ENCODE peak calls at places on chromosome 4, in four cellular contexts. Q is A549, U is cardiac muscle cell, M is substantia nigra. F is an unnamed sample.

GRCh38 chr4:150782311-150782710 is 200.4 kb downstream of the MAB21L2 start:
- DNase-seq in U (peak), Q (no peak), M (no peak), F (no peak)

GRCh38 chr4:170723171-170723570 is 633.4 kb upstream of the AADAT start:
- DNase-seq in Q (no peak), M (no peak), U (no peak), F (no peak)

GRCh38 chr4:126004936-126005335 is 690.2 kb downstream of the FAT4 start:
- DNase-seq in M (no peak), U (peak), Q (no peak), F (no peak)

GRCh38 chr4:56575820-56576429 is 70.3 kb downstream of the ARL9 start:
- DNase-seq in M (no peak), Q (peak), U (peak), F (no peak)

GRCh38 chr4:177119021-177119461 is 190.6 kb upstream of the NEIL3 start:
- DNase-seq in M (no peak), Q (no peak), U (peak), F (no peak)

GRCh38 chr4:3302164-3302785 is 9.5 kb downstream of the RGS12 start:
- DNase-seq in U (no peak), Q (no peak), M (no peak), F (no peak)

GRCh38 chr4:89056953-89057398 is at the start of gene FAM13A:
- DNase-seq in Q (peak), U (peak), M (peak), F (peak)

GRCh38 chr4:173909294-173909693 is 374.2 kb downstream of the FBXO8 start:
- DNase-seq in Q (no peak), M (no peak), U (no peak), F (no peak)

GRCh38 chr4:1296324-1297022 is 6.8 kb downstream of the MAEA start:
- DNase-seq in M (no peak), Q (no peak), U (no peak), F (no peak)

GRCh38 chr4:101761405-101761804 is 29.1 kb upstream of the BANK1 start:
- DNase-seq in M (no peak), Q (no peak), U (no peak), F (no peak)

GRCh38 chr4:146508229-146508939 is 13.4 kb downstream of the SLC10A7 start:
- DNase-seq in M (no peak), U (no peak), Q (no peak), F (no peak)

GRCh38 chr4:20194079-20195013 is 57.4 kb upstream of the SLIT2 start:
- DNase-seq in M (no peak), Q (no peak), U (peak), F (no peak)

GRCh38 chr4:10413177-10413576 is 44.0 kb downstream of the ZNF518B start:
- DNase-seq in M (no peak), U (no peak), Q (no peak), F (no peak)

GRCh38 chr4:155569960-155570515 is 96.6 kb upstream of the GUCY1A1 start:
- DNase-seq in U (peak), Q (no peak), M (no peak), F (no peak)

GRCh38 chr4:183142566-183143545 is 43.8 kb downstream of the WWC2 start:
- DNase-seq in M (peak), Q (peak), U (peak), F (no peak)

GRCh38 chr4:25970691-25971427 is 56.8 kb downstream of the SMIM20 start:
- DNase-seq in M (peak), Q (no peak), U (peak), F (no peak)

GRCh38 chr4:35934370-35934981 is 309.8 kb downstream of the ARAP2 start:
- DNase-seq in M (no peak), U (peak), Q (peak), F (no peak)

GRCh38 chr4:3249681-3250437 is 900 bp downstream of the MSANTD1 start:
- DNase-seq in M (no peak), U (no peak), Q (no peak), F (no peak)

GRCh38 chr4:185265942-185266341 is 56.5 kb downstream of the SNX25 start:
- DNase-seq in U (no peak), Q (no peak), M (no peak), F (no peak)

GRCh38 chr4:165965503-165965902 is 92.5 kb downstream of the TLL1 start:
- DNase-seq in U (no peak), Q (no peak), M (no peak), F (no peak)

GRCh38 chr4:176789955-176790354 is 2.8 kb downstream of the VEGFC start:
- DNase-seq in Q (peak), M (no peak), U (peak), F (no peak)

GRCh38 chr4:26493461-26493860 is 3.2 kb upstream of the CCKAR start:
- DNase-seq in Q (no peak), U (no peak), M (no peak), F (no peak)

GRCh38 chr4:128757712-128758111 is 51.8 kb upstream of the JADE1 start:
- DNase-seq in Q (no peak), M (peak), U (no peak), F (no peak)

GRCh38 chr4:109248322-109248895 is 54.0 kb downstream of the COL25A1 start:
- DNase-seq in U (no peak), M (no peak), Q (no peak), F (no peak)

GRCh38 chr4:102687373-102687981 is 73.3 kb downstream of the MANBA start:
- DNase-seq in U (no peak), Q (peak), M (no peak), F (no peak)

GRCh38 chr4:138222041-138222440 is 20.1 kb downstream of the SLC7A11 start:
- DNase-seq in M (no peak), Q (peak), U (peak), F (no peak)

GRCh38 chr4:23324291-23324690 is 565.6 kb downstream of the PPARGC1A start:
- DNase-seq in U (peak), Q (no peak), M (no peak), F (no peak)

GRCh38 chr4:41207330-41207831 is 7.0 kb downstream of the APBB2 start:
- DNase-seq in M (no peak), Q (no peak), U (peak), F (no peak)

GRCh38 chr4:119540249-119540648 is 88.4 kb downstream of the PDE5A start:
- DNase-seq in U (no peak), Q (no peak), M (no peak), F (no peak)

GRCh38 chr4:130603043-130603442 is 1507.1 kb downstream of the C4orf33 start:
- DNase-seq in M (no peak), Q (no peak), U (no peak), F (no peak)

GRCh38 chr4:136796953-136797352 is 735.3 kb downstream of the PCDH18 start:
- DNase-seq in U (no peak), M (no peak), Q (no peak), F (no peak)

GRCh38 chr4:86587016-86587713 is 7.0 kb upstream of the PTPN13 start:
- DNase-seq in M (no peak), Q (no peak), U (no peak), F (no peak)

GRCh38 chr4:168755643-168756482 is 254.2 kb downstream of the CBR4 start:
- DNase-seq in Q (no peak), U (no peak), M (no peak), F (no peak)

GRCh38 chr4:86653237-86653865 is 59.2 kb downstream of the PTPN13 start:
- DNase-seq in M (no peak), U (no peak), Q (peak), F (no peak)

GRCh38 chr4:154822775-154823174 is 41.7 kb downstream of the RBM46 start:
- DNase-seq in Q (no peak), U (peak), M (no peak), F (no peak)

GRCh38 chr4:122602277-122603142 is 18.4 kb downstream of the IL21 start:
- DNase-seq in U (peak), M (no peak), Q (peak), F (no peak)

GRCh38 chr4:33592701-33593100 is 2651.6 kb downstream of the ARAP2 start:
- DNase-seq in Q (no peak), M (no peak), U (peak), F (no peak)

GRCh38 chr4:26148925-26149324 is 171.9 kb upstream of the RBPJ start:
- DNase-seq in U (no peak), M (no peak), Q (no peak), F (no peak)

GRCh38 chr4:82890602-82890912 is 396 bp downstream of the SEC31A start:
- DNase-seq in U (no peak), Q (no peak), M (no peak), F (no peak)

GRCh38 chr4:22434895-22435294 is 81.0 kb downstream of the ADGRA3 start:
- DNase-seq in Q (peak), M (peak), U (peak), F (no peak)

DNA sequence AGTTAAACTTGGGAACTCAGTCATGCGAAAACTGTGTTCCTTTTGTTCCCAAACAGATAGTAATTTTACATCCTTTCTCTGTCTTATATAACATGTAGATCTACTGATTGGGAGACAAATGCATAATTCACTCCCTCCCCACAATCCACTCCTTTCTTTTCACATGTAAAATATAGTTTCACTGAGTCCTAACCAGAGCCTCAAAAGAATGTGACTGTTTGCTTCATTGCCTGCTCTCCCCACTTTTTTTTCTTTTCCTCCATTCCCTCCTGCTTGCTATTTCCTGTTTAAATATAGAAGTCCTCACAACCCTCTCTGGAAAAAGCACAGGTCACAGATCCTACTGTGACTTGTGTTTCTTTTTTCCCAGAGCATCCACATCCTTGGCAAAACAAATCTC is 699.3 kb upstream of the ADGRL3 start:
- DNase-seq in U (no peak), M (no peak), Q (no peak), F (no peak)
- H3K27ac ChIP-seq in U (no peak), M (no peak), Q (no peak), F (no peak)

DNA sequence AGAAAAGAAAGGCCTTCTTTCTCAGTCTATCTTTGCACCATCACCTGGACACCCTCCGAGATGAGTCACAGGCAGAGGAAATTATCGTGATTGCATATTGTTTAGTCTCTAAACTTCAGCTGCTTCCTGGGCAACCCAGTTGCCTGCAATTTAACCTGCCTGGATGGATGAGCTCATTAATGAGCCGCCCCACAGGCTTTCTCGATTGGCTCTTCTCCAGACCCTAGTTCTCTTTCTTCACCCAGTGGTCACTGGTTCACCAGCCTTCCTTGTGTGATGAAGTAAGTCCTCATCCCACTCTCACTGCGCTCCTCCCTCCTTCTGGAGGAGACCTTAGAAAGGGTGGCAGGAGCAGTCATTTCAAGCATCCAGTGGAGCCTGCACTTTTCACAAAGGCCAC is 94.4 kb downstream of the SOWAHB start:
- DNase-seq in Q (peak), M (no peak), U (peak), F (no peak)
- H3K27ac ChIP-seq in Q (no peak), M (no peak), U (no peak), F (no peak)

DNA sequence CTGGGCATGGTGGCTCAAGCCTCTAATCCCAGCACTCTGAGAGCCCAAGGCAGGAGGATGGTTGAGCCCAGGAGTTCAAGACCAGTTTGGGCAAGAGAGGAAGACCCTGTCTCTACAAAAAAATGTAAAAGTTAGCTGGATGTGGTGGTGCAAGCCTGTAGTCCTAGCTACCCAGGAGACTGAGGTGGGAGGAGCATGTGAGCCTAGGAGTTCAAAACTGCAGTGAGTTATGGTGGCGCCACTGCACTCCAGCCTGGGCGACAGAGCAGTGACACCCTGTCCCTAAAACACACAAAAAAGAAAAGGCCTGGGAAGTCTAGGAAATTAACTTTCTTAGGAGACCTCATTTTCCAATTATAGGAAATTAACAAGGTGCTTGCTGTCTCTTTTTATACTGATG is 76.8 kb downstream of the JAKMIP1 start:
- DNase-seq in U (no peak), M (no peak), Q (no peak), F (no peak)
- H3K27ac ChIP-seq in U (no peak), M (no peak), Q (no peak), F (no peak)

DNA sequence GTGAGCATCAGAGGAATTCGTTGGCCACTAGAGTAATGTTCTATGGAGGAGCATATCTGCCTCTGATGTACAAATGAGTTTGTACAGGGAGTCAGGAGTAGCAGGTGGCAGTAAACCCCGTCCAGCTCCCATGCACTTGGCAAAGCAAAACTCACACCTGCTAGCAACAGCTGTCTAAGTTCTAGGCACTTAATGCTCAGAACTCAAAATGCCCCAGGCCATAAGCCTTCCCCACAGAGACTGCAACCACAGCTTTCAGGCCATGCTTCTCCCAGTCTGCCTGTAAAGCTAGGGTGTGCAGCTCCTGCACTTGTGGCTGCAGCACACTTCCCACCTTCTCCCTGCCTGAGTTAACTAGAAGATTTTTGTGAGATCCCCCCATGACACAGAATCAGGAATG is 190.1 kb downstream of the STPG2 start:
- DNase-seq in Q (no peak), M (no peak), U (no peak), F (no peak)
- H3K27ac ChIP-seq in Q (no peak), M (no peak), U (no peak), F (no peak)

DNA sequence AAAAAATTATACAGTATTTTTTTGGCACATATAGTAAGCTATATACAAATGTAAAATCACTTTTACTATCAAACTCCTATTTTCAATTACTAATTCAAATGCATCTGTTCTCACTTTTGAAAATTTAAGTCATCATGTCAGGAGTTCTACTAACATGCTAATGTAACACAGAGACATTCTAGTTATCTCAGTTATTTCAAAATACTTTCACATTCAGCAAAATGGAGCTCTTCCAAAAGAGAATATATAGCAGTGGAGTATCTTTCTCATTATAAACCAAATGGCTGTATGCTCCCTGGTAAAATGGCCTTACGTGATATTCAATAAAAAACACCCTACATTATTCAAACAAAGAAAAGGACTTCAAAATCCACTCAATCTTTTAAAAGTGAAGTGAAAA is 42.3 kb downstream of the RFC1 start:
- DNase-seq in Q (no peak), U (peak), M (no peak), F (no peak)
- H3K27ac ChIP-seq in Q (peak), U (no peak), M (peak), F (no peak)

DNA sequence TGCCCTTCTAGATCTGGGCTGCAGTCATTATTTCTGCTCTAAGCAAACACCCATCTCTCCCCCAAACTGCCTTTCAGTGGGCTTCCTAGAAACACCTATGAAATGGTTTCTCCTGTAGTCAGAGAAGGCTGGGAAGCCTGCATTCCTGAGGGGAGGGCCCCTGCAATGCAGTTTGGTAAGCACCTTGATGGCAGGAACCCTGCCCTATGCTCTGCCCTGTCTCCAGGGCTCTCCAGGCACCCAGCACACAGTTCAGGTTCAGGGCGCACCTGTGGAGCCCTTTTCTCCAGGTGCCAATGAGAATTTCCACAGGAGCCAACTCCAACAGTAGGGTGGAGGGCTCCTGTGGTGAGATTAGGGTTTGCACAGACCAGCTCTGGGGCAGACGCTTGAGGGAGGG is 69.1 kb upstream of the FBXW7 start:
- DNase-seq in M (no peak), Q (no peak), U (no peak), F (no peak)
- H3K27ac ChIP-seq in M (no peak), Q (no peak), U (no peak), F (no peak)

DNA sequence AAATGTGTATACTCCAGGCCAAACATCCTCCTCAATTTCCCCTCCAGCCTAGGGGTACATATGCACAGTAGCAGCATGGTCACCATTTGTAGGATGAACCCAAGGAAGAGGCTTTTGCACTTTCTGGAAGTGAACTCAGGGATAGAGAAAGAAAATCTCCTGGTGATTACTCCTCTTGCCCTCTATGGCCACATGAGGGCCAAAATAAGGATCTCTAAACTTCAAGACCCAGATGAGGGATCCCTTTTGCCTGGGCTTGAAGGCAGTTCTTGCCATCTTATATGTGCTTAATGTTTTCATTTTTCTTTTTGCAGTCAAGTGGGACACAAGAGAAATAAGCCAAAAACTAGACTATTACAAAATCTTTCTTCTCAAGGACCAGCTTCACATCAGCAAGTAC is 29.5 kb upstream of the MUC7 start:
- DNase-seq in U (no peak), M (no peak), Q (no peak), F (no peak)
- H3K27ac ChIP-seq in U (no peak), M (no peak), Q (no peak), F (no peak)

DNA sequence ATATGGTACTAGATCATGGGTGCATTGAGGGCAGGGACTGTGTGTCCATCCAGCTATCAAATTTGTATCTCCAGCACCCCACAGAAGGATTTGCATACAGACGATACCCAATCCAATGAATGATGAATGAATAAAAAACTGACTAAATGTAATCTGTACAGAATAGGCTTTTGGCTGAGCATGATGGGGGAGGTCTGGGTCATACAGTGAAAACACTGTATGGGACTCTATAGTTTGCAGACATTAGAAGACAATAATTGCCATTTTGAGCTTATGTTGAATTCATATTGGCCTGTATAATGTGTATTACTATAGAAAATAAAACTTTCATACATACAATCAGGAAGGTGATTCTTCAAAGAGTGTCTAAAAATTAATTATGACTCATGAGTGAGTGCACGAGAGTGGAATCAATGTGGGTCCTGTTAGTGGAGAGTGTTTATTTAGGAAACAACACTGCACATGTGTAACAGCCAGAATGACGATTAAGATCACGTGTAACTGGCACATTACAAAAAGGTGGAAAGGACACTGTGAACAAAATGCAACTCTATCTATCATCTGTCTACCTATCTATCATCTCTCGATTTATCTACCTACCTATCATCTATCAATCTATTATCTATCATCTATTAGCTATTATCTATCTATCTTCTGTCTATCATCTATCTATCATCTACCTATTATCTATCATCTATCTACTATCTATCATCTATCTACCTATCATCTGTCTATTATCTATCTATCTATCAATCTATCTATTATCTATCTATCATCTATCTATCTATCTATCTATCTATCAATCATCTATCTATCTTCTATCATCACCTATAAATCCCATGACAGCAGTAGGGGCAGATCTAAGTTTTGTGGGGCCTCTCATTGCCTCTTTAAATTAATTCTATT is 201.3 kb downstream of the PTTG2 start:
- DNase-seq in U (no peak), M (no peak), Q (no peak), F (no peak)
- H3K27ac ChIP-seq in U (no peak), M (no peak), Q (peak), F (no peak)

F was measured in ovary.